ENCODE peak calls at places on chromosomes 6 and 20, in four cellular contexts. X, U, V and Z are unnamed samples.
A peak's percentile ranks its signal among the peaks of the same experiment; 100 is the strongest.

GRCh38 chr6:36809933-36810844 is 29.1 kb downstream of the CPNE5 start:
- DNase-seq in X (peak; percentile 42), U (peak; percentile 34), V (no peak), Z (no peak)

GRCh38 chr6:135083992-135084915 is 29.6 kb upstream of the HBS1L start:
- DNase-seq in X (peak; percentile 74), U (no peak), V (no peak), Z (no peak)

GRCh38 chr6:35727206-35727934 is 9.5 kb upstream of the ARMC12 start:
- DNase-seq in X (peak; percentile 78), U (peak; percentile 65), V (no peak), Z (peak; percentile 63)

GRCh38 chr6:105646391-105646867 is 243.5 kb upstream of the PREP start:
- DNase-seq in X (no peak), U (no peak), V (peak; percentile 100), Z (no peak)

GRCh38 chr20:5065489-5066383 is 54.0 kb downstream of the PCNA start:
- DNase-seq in X (no peak), U (peak; percentile 84), V (no peak), Z (no peak)

GRCh38 chr20:14481863-14482262 is 144.5 kb upstream of the FLRT3 start:
- DNase-seq in X (no peak), U (no peak), V (no peak), Z (no peak)

GRCh38 chr6:170160031-170160627 is 130.7 kb downstream of the DLL1 start:
- DNase-seq in X (peak; percentile 62), U (no peak), V (no peak), Z (peak; percentile 52)

GRCh38 chr6:6751615-6752014 is 163.1 kb downstream of the LY86 start:
- DNase-seq in X (peak; percentile 50), U (no peak), V (no peak), Z (no peak)

GRCh38 chr6:15499591-15499990 is 163.2 kb downstream of the DTNBP1 start:
- DNase-seq in X (no peak), U (no peak), V (no peak), Z (no peak)

GRCh38 chr6:155077784-155078183 is 82.7 kb downstream of the TIAM2 start:
- DNase-seq in X (no peak), U (peak; percentile 40), V (no peak), Z (no peak)

GRCh38 chr6:93721386-93722048 is 302.2 kb upstream of the EPHA7 start:
- DNase-seq in X (no peak), U (peak; percentile 1), V (no peak), Z (peak; percentile 39)

GRCh38 chr6:104859225-104860146 is at the start of gene HACE1:
- DNase-seq in X (peak; percentile 93), U (peak; percentile 78), V (peak; percentile 45), Z (peak; percentile 91)

GRCh38 chr6:90918361-90918760 is 331.5 kb upstream of the MAP3K7 start:
- DNase-seq in X (no peak), U (no peak), V (no peak), Z (no peak)

GRCh38 chr6:167426074-167426473 is 101.2 kb downstream of the TTLL2 start:
- DNase-seq in X (no peak), U (no peak), V (no peak), Z (no peak)

GRCh38 chr6:105526198-105526872 is 123.5 kb upstream of the PREP start:
- DNase-seq in X (no peak), U (no peak), V (no peak), Z (no peak)

GRCh38 chr6:161301338-161301737 is 27.5 kb upstream of the AGPAT4 start:
- DNase-seq in X (no peak), U (no peak), V (no peak), Z (no peak)

GRCh38 chr20:33576432-33576883 is 85.7 kb upstream of the C20orf144 start:
- DNase-seq in X (no peak), U (no peak), V (no peak), Z (peak; percentile 27)

GRCh38 chr20:62814060-62814708 is 2.7 kb upstream of the COL9A3 start:
- DNase-seq in X (no peak), U (no peak), V (no peak), Z (no peak)

GRCh38 chr20:11902264-11902663 is 15.4 kb upstream of the BTBD3 start:
- DNase-seq in X (no peak), U (no peak), V (no peak), Z (no peak)

GRCh38 chr6:29964553-29964903 is 22.2 kb downstream of the HLA-A start:
- DNase-seq in X (no peak), U (no peak), V (no peak), Z (no peak)

GRCh38 chr6:144284753-144285547 is at the start of gene UTRN:
- DNase-seq in X (peak; percentile 31), U (peak; percentile 74), V (no peak), Z (peak; percentile 82)

GRCh38 chr6:129469070-129469662 is 240.8 kb downstream of the ARHGAP18 start:
- DNase-seq in X (no peak), U (no peak), V (no peak), Z (no peak)

GRCh38 chr20:46221271-46221670 is 87.0 kb downstream of the CDH22 start:
- DNase-seq in X (no peak), U (no peak), V (no peak), Z (no peak)

GRCh38 chr6:32984639-32985389 is 16.4 kb downstream of the BRD2 start:
- DNase-seq in X (peak; percentile 81), U (peak; percentile 84), V (no peak), Z (peak; percentile 77)

GRCh38 chr20:53872561-53873248 is 197.7 kb downstream of the BCAS1 start:
- DNase-seq in X (no peak), U (no peak), V (peak; percentile 70), Z (no peak)

GRCh38 chr6:155248021-155249001 is 15.5 kb upstream of the CLDN20 start:
- DNase-seq in X (peak; percentile 33), U (peak; percentile 43), V (peak; percentile 36), Z (peak; percentile 48)

GRCh38 chr6:155128971-155129370 is 133.9 kb downstream of the TIAM2 start:
- DNase-seq in X (no peak), U (no peak), V (no peak), Z (no peak)

GRCh38 chr6:127737009-127737486 is 160.1 kb downstream of the C6orf58 start:
- DNase-seq in X (peak; percentile 12), U (peak; percentile 63), V (peak; percentile 12), Z (peak; percentile 66)

GRCh38 chr6:12361042-12361765 is 71.0 kb downstream of the EDN1 start:
- DNase-seq in X (no peak), U (no peak), V (no peak), Z (no peak)

GRCh38 chr6:99348823-99349619 is 453 bp downstream of the FAXC start:
- DNase-seq in X (no peak), U (no peak), V (no peak), Z (peak; percentile 47)
- TF ChIP-seq BHLHE40 in X (no peak), U (no peak), V (no peak), Z (no peak)

DNA sequence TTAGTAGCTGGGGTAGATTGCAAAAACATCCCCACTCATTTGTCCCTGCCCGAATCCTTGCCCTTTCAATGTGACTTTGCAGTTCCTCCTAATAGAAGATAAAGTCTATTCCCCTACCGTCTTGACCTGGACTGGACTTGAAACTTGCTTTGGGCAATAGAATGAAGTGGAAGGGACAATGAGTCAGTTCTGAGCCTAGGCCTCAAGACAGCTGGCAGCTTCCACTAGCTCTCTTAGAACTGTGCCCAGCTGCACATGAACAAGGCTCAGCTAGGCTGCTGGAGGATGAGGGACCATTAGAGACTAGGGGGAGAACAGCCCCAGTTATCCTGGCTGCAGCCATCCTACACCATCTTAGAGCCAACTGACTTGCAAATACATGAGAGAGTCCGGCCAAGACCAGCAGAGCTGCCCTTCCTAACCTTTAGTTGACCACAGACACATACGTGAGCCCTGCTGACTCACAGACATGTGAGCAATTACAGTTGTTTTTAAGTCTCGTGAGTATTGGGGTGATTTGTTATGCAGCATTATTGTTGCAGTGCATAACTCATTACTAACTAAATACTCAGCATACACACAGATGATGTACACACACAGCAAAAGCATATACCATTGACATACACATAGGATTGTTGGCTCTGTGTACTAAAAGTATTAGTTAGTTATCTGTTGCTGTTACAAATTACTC is 105.5 kb downstream of the DHX35 start:
- DNase-seq in X (no peak), U (no peak), V (no peak), Z (no peak)
- TF ChIP-seq SP1 in X (no peak), U (no peak), V (no peak), Z (no peak)

GRCh38 chr20:2507875-2508630 is 662 bp downstream of the ZNF343 start:
- DNase-seq in X (peak; percentile 34), U (peak; percentile 24), V (no peak), Z (peak; percentile 17)
- TF ChIP-seq FOXM1 in X (no peak), U (no peak), V (no peak), Z (no peak)

GRCh38 chr6:122755901-122756300 is 23.6 kb upstream of the FABP7 start:
- DNase-seq in X (no peak), U (no peak), V (no peak), Z (no peak)

GRCh38 chr6:122752493-122752892 is 27.0 kb upstream of the FABP7 start:
- DNase-seq in X (no peak), U (no peak), V (no peak), Z (no peak)

GRCh38 chr6:122752990-122753687 is 26.4 kb upstream of the FABP7 start:
- DNase-seq in X (no peak), U (no peak), V (no peak), Z (no peak)

GRCh38 chr6:122754191-122754731 is 25.3 kb upstream of the FABP7 start:
- DNase-seq in X (no peak), U (no peak), V (no peak), Z (no peak)

DNA sequence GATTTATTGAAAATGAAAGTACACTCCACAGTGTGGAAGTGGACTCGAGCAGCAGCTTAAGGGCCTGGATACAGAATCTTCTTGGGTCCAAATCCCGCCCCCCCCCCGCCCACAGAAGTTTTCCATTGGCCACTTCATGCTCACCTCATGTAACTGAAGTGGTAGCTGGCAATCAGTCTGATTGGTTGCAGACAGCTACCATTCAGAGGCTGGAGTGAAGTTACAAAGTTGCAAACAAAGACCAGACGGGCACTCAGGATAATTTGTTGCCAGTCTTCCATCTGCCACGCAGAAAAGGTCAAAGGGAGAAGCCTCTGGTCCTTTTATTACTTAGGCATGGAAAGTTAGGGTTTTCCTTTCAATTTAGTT is 25.8 kb upstream of the FABP7 start:
- DNase-seq in X (no peak), U (no peak), V (no peak), Z (no peak)
- TF ChIP-seq BHLHE40 in X (no peak), U (no peak), V (no peak), Z (no peak)

GRCh38 chr6:43695967-43696291 is 8.3 kb upstream of the MRPS18A start:
- DNase-seq in X (no peak), U (peak; percentile 28), V (no peak), Z (no peak)
- TF ChIP-seq SP1 in X (no peak), U (no peak), V (no peak), Z (no peak)

GRCh38 chr6:28078050-28078449 is 2.3 kb upstream of the ZNF165 start:
- DNase-seq in X (no peak), U (no peak), V (no peak), Z (no peak)
- TF ChIP-seq FOXM1 in X (no peak), U (no peak), V (no peak), Z (no peak)

GRCh38 chr6:112833546-112834215 is 486.6 kb downstream of the RFPL4B start:
- DNase-seq in X (no peak), U (no peak), V (no peak), Z (no peak)
- TF ChIP-seq BHLHE40 in X (no peak), U (no peak), V (no peak), Z (no peak)

GRCh38 chr20:36491901-36492617 is 49.3 kb upstream of the MYL9 start:
- DNase-seq in X (no peak), U (no peak), V (no peak), Z (no peak)
- TF ChIP-seq SP1 in X (no peak), U (no peak), V (no peak), Z (no peak)